ENCODE peak calls at places on chromosomes 13 and 19, in seven cellular contexts. One of them, this sample, is unnamed.

GRCh38 chr19:32388393-32388724 is 17.2 kb upstream of the DPY19L3 start:
- DNase-seq in neuronal stem cell: no peak
- DNase-seq in AG04450: no peak
- DNase-seq in stimulated activated CD4-positive, alpha-beta T cell treated with anti-CD3 and anti-CD28 coated beads, Interleukin-1b, Interleukin-23, amount 100 ng/mL, for 4 hours: no peak
- DNase-seq in right lobe of liver: no peak
- DNase-seq in Daoy: no peak
- DNase-seq in T-helper 17 cell: no peak
- DNase-seq in this sample: no peak

GRCh38 chr13:71864981-71865857 is 1.8 kb downstream of the DACH1 start:
- DNase-seq in neuronal stem cell: no peak
- DNase-seq in AG04450: no peak
- DNase-seq in stimulated activated CD4-positive, alpha-beta T cell treated with anti-CD3 and anti-CD28 coated beads, Interleukin-1b, Interleukin-23, amount 100 ng/mL, for 4 hours: no peak
- DNase-seq in right lobe of liver: peak
- DNase-seq in Daoy: no peak
- DNase-seq in T-helper 17 cell: no peak
- DNase-seq in this sample: no peak

GRCh38 chr19:16094360-16095070 is 17.2 kb upstream of the RAB8A start:
- DNase-seq in neuronal stem cell: no peak
- DNase-seq in AG04450: no peak
- DNase-seq in stimulated activated CD4-positive, alpha-beta T cell treated with anti-CD3 and anti-CD28 coated beads, Interleukin-1b, Interleukin-23, amount 100 ng/mL, for 4 hours: no peak
- DNase-seq in right lobe of liver: no peak
- DNase-seq in Daoy: no peak
- DNase-seq in T-helper 17 cell: no peak
- DNase-seq in this sample: no peak

GRCh38 chr13:113777311-113778260 is 18.6 kb downstream of the TMEM255B start:
- DNase-seq in neuronal stem cell: peak
- DNase-seq in AG04450: no peak
- DNase-seq in stimulated activated CD4-positive, alpha-beta T cell treated with anti-CD3 and anti-CD28 coated beads, Interleukin-1b, Interleukin-23, amount 100 ng/mL, for 4 hours: no peak
- DNase-seq in right lobe of liver: no peak
- DNase-seq in Daoy: no peak
- DNase-seq in T-helper 17 cell: no peak
- DNase-seq in this sample: peak

GRCh38 chr13:20400774-20401173 is 124.9 kb downstream of the CRYL1 start:
- DNase-seq in neuronal stem cell: no peak
- DNase-seq in AG04450: peak
- DNase-seq in stimulated activated CD4-positive, alpha-beta T cell treated with anti-CD3 and anti-CD28 coated beads, Interleukin-1b, Interleukin-23, amount 100 ng/mL, for 4 hours: no peak
- DNase-seq in right lobe of liver: no peak
- DNase-seq in Daoy: peak
- DNase-seq in T-helper 17 cell: no peak
- DNase-seq in this sample: peak

GRCh38 chr13:34303346-34303745 is 485.4 kb downstream of the RFC3 start:
- DNase-seq in neuronal stem cell: no peak
- DNase-seq in AG04450: no peak
- DNase-seq in stimulated activated CD4-positive, alpha-beta T cell treated with anti-CD3 and anti-CD28 coated beads, Interleukin-1b, Interleukin-23, amount 100 ng/mL, for 4 hours: no peak
- DNase-seq in right lobe of liver: no peak
- DNase-seq in Daoy: no peak
- DNase-seq in T-helper 17 cell: no peak
- DNase-seq in this sample: no peak

GRCh38 chr13:20566424-20566916 is 487 bp upstream of the IFT88 start:
- DNase-seq in neuronal stem cell: no peak
- DNase-seq in AG04450: peak
- DNase-seq in stimulated activated CD4-positive, alpha-beta T cell treated with anti-CD3 and anti-CD28 coated beads, Interleukin-1b, Interleukin-23, amount 100 ng/mL, for 4 hours: peak
- DNase-seq in right lobe of liver: no peak
- DNase-seq in Daoy: no peak
- DNase-seq in T-helper 17 cell: no peak
- DNase-seq in this sample: peak

GRCh38 chr19:8595651-8596050 is 14.9 kb downstream of the ADAMTS10 start:
- DNase-seq in neuronal stem cell: no peak
- DNase-seq in AG04450: no peak
- DNase-seq in stimulated activated CD4-positive, alpha-beta T cell treated with anti-CD3 and anti-CD28 coated beads, Interleukin-1b, Interleukin-23, amount 100 ng/mL, for 4 hours: no peak
- DNase-seq in right lobe of liver: no peak
- DNase-seq in Daoy: no peak
- DNase-seq in T-helper 17 cell: no peak
- DNase-seq in this sample: no peak

GRCh38 chr13:42000836-42001235 is 39.9 kb upstream of the VWA8 start:
- DNase-seq in neuronal stem cell: no peak
- DNase-seq in AG04450: no peak
- DNase-seq in stimulated activated CD4-positive, alpha-beta T cell treated with anti-CD3 and anti-CD28 coated beads, Interleukin-1b, Interleukin-23, amount 100 ng/mL, for 4 hours: no peak
- DNase-seq in right lobe of liver: no peak
- DNase-seq in Daoy: no peak
- DNase-seq in T-helper 17 cell: no peak
- DNase-seq in this sample: no peak

GRCh38 chr13:102040812-102041211 is 361.0 kb downstream of the FGF14 start:
- DNase-seq in neuronal stem cell: no peak
- DNase-seq in AG04450: no peak
- DNase-seq in stimulated activated CD4-positive, alpha-beta T cell treated with anti-CD3 and anti-CD28 coated beads, Interleukin-1b, Interleukin-23, amount 100 ng/mL, for 4 hours: no peak
- DNase-seq in right lobe of liver: no peak
- DNase-seq in Daoy: no peak
- DNase-seq in T-helper 17 cell: no peak
- DNase-seq in this sample: no peak

GRCh38 chr19:15466851-15467733 is 2.7 kb upstream of the RASAL3 start:
- DNase-seq in neuronal stem cell: no peak
- DNase-seq in AG04450: peak
- DNase-seq in stimulated activated CD4-positive, alpha-beta T cell treated with anti-CD3 and anti-CD28 coated beads, Interleukin-1b, Interleukin-23, amount 100 ng/mL, for 4 hours: peak
- DNase-seq in right lobe of liver: no peak
- DNase-seq in Daoy: peak
- DNase-seq in T-helper 17 cell: no peak
- DNase-seq in this sample: peak

GRCh38 chr13:77619655-77620054 is 77.8 kb upstream of the SLAIN1 start:
- DNase-seq in neuronal stem cell: no peak
- DNase-seq in AG04450: no peak
- DNase-seq in stimulated activated CD4-positive, alpha-beta T cell treated with anti-CD3 and anti-CD28 coated beads, Interleukin-1b, Interleukin-23, amount 100 ng/mL, for 4 hours: no peak
- DNase-seq in right lobe of liver: no peak
- DNase-seq in Daoy: no peak
- DNase-seq in T-helper 17 cell: no peak
- DNase-seq in this sample: no peak

GRCh38 chr19:3766520-3766919 is 4.0 kb downstream of the MRPL54 start:
- DNase-seq in neuronal stem cell: no peak
- DNase-seq in AG04450: no peak
- DNase-seq in stimulated activated CD4-positive, alpha-beta T cell treated with anti-CD3 and anti-CD28 coated beads, Interleukin-1b, Interleukin-23, amount 100 ng/mL, for 4 hours: no peak
- DNase-seq in right lobe of liver: no peak
- DNase-seq in Daoy: no peak
- DNase-seq in T-helper 17 cell: no peak
- DNase-seq in this sample: no peak

GRCh38 chr19:16394681-16395375 is 70.2 kb downstream of the KLF2 start:
- DNase-seq in neuronal stem cell: no peak
- DNase-seq in AG04450: no peak
- DNase-seq in stimulated activated CD4-positive, alpha-beta T cell treated with anti-CD3 and anti-CD28 coated beads, Interleukin-1b, Interleukin-23, amount 100 ng/mL, for 4 hours: no peak
- DNase-seq in right lobe of liver: no peak
- DNase-seq in Daoy: no peak
- DNase-seq in T-helper 17 cell: no peak
- DNase-seq in this sample: no peak

GRCh38 chr19:15249560-15249874 is 17.3 kb upstream of the EPHX3 start:
- DNase-seq in neuronal stem cell: no peak
- DNase-seq in AG04450: no peak
- DNase-seq in stimulated activated CD4-positive, alpha-beta T cell treated with anti-CD3 and anti-CD28 coated beads, Interleukin-1b, Interleukin-23, amount 100 ng/mL, for 4 hours: no peak
- DNase-seq in right lobe of liver: no peak
- DNase-seq in Daoy: no peak
- DNase-seq in T-helper 17 cell: no peak
- DNase-seq in this sample: no peak

GRCh38 chr13:112703935-112704633 is 14.2 kb downstream of the ATP11A start:
- DNase-seq in neuronal stem cell: no peak
- DNase-seq in AG04450: no peak
- DNase-seq in stimulated activated CD4-positive, alpha-beta T cell treated with anti-CD3 and anti-CD28 coated beads, Interleukin-1b, Interleukin-23, amount 100 ng/mL, for 4 hours: peak
- DNase-seq in right lobe of liver: no peak
- DNase-seq in Daoy: no peak
- DNase-seq in T-helper 17 cell: no peak
- DNase-seq in this sample: no peak

GRCh38 chr13:33560722-33561121 is 257.2 kb upstream of the RFC3 start:
- DNase-seq in neuronal stem cell: no peak
- DNase-seq in AG04450: no peak
- DNase-seq in stimulated activated CD4-positive, alpha-beta T cell treated with anti-CD3 and anti-CD28 coated beads, Interleukin-1b, Interleukin-23, amount 100 ng/mL, for 4 hours: no peak
- DNase-seq in right lobe of liver: no peak
- DNase-seq in Daoy: no peak
- DNase-seq in T-helper 17 cell: no peak
- DNase-seq in this sample: no peak

GRCh38 chr13:31050486-31051400 is 111.0 kb downstream of the HSPH1 start:
- DNase-seq in neuronal stem cell: no peak
- DNase-seq in AG04450: no peak
- DNase-seq in stimulated activated CD4-positive, alpha-beta T cell treated with anti-CD3 and anti-CD28 coated beads, Interleukin-1b, Interleukin-23, amount 100 ng/mL, for 4 hours: no peak
- DNase-seq in right lobe of liver: no peak
- DNase-seq in Daoy: no peak
- DNase-seq in T-helper 17 cell: no peak
- DNase-seq in this sample: no peak

GRCh38 chr13:101757446-101758039 is 305.1 kb downstream of the ITGBL1 start:
- DNase-seq in neuronal stem cell: no peak
- DNase-seq in AG04450: no peak
- DNase-seq in stimulated activated CD4-positive, alpha-beta T cell treated with anti-CD3 and anti-CD28 coated beads, Interleukin-1b, Interleukin-23, amount 100 ng/mL, for 4 hours: no peak
- DNase-seq in right lobe of liver: no peak
- DNase-seq in Daoy: peak
- DNase-seq in T-helper 17 cell: no peak
- DNase-seq in this sample: peak

GRCh38 chr19:38850976-38851621 is 1.3 kb upstream of the HNRNPL start:
- DNase-seq in neuronal stem cell: peak
- DNase-seq in AG04450: no peak
- DNase-seq in stimulated activated CD4-positive, alpha-beta T cell treated with anti-CD3 and anti-CD28 coated beads, Interleukin-1b, Interleukin-23, amount 100 ng/mL, for 4 hours: no peak
- DNase-seq in right lobe of liver: peak
- DNase-seq in Daoy: no peak
- DNase-seq in T-helper 17 cell: no peak
- DNase-seq in this sample: no peak

GRCh38 chr19:45911291-45911690 is 3.3 kb downstream of the NANOS2 start:
- DNase-seq in neuronal stem cell: no peak
- DNase-seq in AG04450: no peak
- DNase-seq in stimulated activated CD4-positive, alpha-beta T cell treated with anti-CD3 and anti-CD28 coated beads, Interleukin-1b, Interleukin-23, amount 100 ng/mL, for 4 hours: no peak
- DNase-seq in right lobe of liver: no peak
- DNase-seq in Daoy: no peak
- DNase-seq in T-helper 17 cell: no peak
- DNase-seq in this sample: no peak

GRCh38 chr13:66508153-66508909 is 721.8 kb downstream of the PCDH9 start:
- DNase-seq in neuronal stem cell: no peak
- DNase-seq in AG04450: no peak
- DNase-seq in stimulated activated CD4-positive, alpha-beta T cell treated with anti-CD3 and anti-CD28 coated beads, Interleukin-1b, Interleukin-23, amount 100 ng/mL, for 4 hours: no peak
- DNase-seq in right lobe of liver: no peak
- DNase-seq in Daoy: no peak
- DNase-seq in T-helper 17 cell: no peak
- DNase-seq in this sample: no peak

GRCh38 chr19:17867087-17867486 is 4.7 kb upstream of the SLC5A5 start:
- DNase-seq in neuronal stem cell: no peak
- DNase-seq in AG04450: no peak
- DNase-seq in stimulated activated CD4-positive, alpha-beta T cell treated with anti-CD3 and anti-CD28 coated beads, Interleukin-1b, Interleukin-23, amount 100 ng/mL, for 4 hours: no peak
- DNase-seq in right lobe of liver: no peak
- DNase-seq in Daoy: no peak
- DNase-seq in T-helper 17 cell: no peak
- DNase-seq in this sample: no peak

GRCh38 chr19:6723108-6723618 is 2.7 kb upstream of the C3 start:
- DNase-seq in neuronal stem cell: no peak
- DNase-seq in AG04450: no peak
- DNase-seq in stimulated activated CD4-positive, alpha-beta T cell treated with anti-CD3 and anti-CD28 coated beads, Interleukin-1b, Interleukin-23, amount 100 ng/mL, for 4 hours: no peak
- DNase-seq in right lobe of liver: peak
- DNase-seq in Daoy: no peak
- DNase-seq in T-helper 17 cell: no peak
- DNase-seq in this sample: no peak

GRCh38 chr13:94080527-94080926 is 399.0 kb downstream of the DCT start:
- DNase-seq in neuronal stem cell: no peak
- DNase-seq in AG04450: no peak
- DNase-seq in stimulated activated CD4-positive, alpha-beta T cell treated with anti-CD3 and anti-CD28 coated beads, Interleukin-1b, Interleukin-23, amount 100 ng/mL, for 4 hours: no peak
- DNase-seq in right lobe of liver: no peak
- DNase-seq in Daoy: no peak
- DNase-seq in T-helper 17 cell: no peak
- DNase-seq in this sample: no peak

GRCh38 chr13:74132768-74133656 is 1.2 kb downstream of the KLF12 start:
- DNase-seq in neuronal stem cell: peak
- DNase-seq in AG04450: no peak
- DNase-seq in stimulated activated CD4-positive, alpha-beta T cell treated with anti-CD3 and anti-CD28 coated beads, Interleukin-1b, Interleukin-23, amount 100 ng/mL, for 4 hours: no peak
- DNase-seq in right lobe of liver: peak
- DNase-seq in Daoy: no peak
- DNase-seq in T-helper 17 cell: peak
- DNase-seq in this sample: no peak

GRCh38 chr13:52070929-52071523 is 46.5 kb downstream of the UTP14C start:
- DNase-seq in neuronal stem cell: no peak
- DNase-seq in AG04450: no peak
- DNase-seq in stimulated activated CD4-positive, alpha-beta T cell treated with anti-CD3 and anti-CD28 coated beads, Interleukin-1b, Interleukin-23, amount 100 ng/mL, for 4 hours: no peak
- DNase-seq in right lobe of liver: no peak
- DNase-seq in Daoy: peak
- DNase-seq in T-helper 17 cell: no peak
- DNase-seq in this sample: peak

GRCh38 chr19:45687599-45687998 is 4.2 kb downstream of the SNRPD2 start:
- DNase-seq in neuronal stem cell: no peak
- DNase-seq in AG04450: no peak
- DNase-seq in stimulated activated CD4-positive, alpha-beta T cell treated with anti-CD3 and anti-CD28 coated beads, Interleukin-1b, Interleukin-23, amount 100 ng/mL, for 4 hours: no peak
- DNase-seq in right lobe of liver: no peak
- DNase-seq in Daoy: no peak
- DNase-seq in T-helper 17 cell: no peak
- DNase-seq in this sample: no peak

GRCh38 chr13:22499919-22500318 is 680.9 kb upstream of the SGCG start:
- DNase-seq in neuronal stem cell: no peak
- DNase-seq in AG04450: no peak
- DNase-seq in stimulated activated CD4-positive, alpha-beta T cell treated with anti-CD3 and anti-CD28 coated beads, Interleukin-1b, Interleukin-23, amount 100 ng/mL, for 4 hours: no peak
- DNase-seq in right lobe of liver: no peak
- DNase-seq in Daoy: no peak
- DNase-seq in T-helper 17 cell: no peak
- DNase-seq in this sample: no peak

GRCh38 chr13:99176309-99177276 is 24.1 kb upstream of the UBAC2 start:
- DNase-seq in neuronal stem cell: peak
- DNase-seq in AG04450: no peak
- DNase-seq in stimulated activated CD4-positive, alpha-beta T cell treated with anti-CD3 and anti-CD28 coated beads, Interleukin-1b, Interleukin-23, amount 100 ng/mL, for 4 hours: peak
- DNase-seq in right lobe of liver: peak
- DNase-seq in Daoy: peak
- DNase-seq in T-helper 17 cell: peak
- DNase-seq in this sample: peak

GRCh38 chr13:35190241-35190640 is 248.2 kb downstream of the NBEA start:
- DNase-seq in neuronal stem cell: no peak
- DNase-seq in AG04450: no peak
- DNase-seq in stimulated activated CD4-positive, alpha-beta T cell treated with anti-CD3 and anti-CD28 coated beads, Interleukin-1b, Interleukin-23, amount 100 ng/mL, for 4 hours: no peak
- DNase-seq in right lobe of liver: no peak
- DNase-seq in Daoy: no peak
- DNase-seq in T-helper 17 cell: no peak
- DNase-seq in this sample: no peak

GRCh38 chr13:44470623-44471562 is 97.3 kb downstream of the SERP2 start:
- DNase-seq in neuronal stem cell: no peak
- DNase-seq in AG04450: no peak
- DNase-seq in stimulated activated CD4-positive, alpha-beta T cell treated with anti-CD3 and anti-CD28 coated beads, Interleukin-1b, Interleukin-23, amount 100 ng/mL, for 4 hours: no peak
- DNase-seq in right lobe of liver: no peak
- DNase-seq in Daoy: peak
- DNase-seq in T-helper 17 cell: no peak
- DNase-seq in this sample: peak

GRCh38 chr13:106083620-106084350 is 451.7 kb downstream of the EFNB2 start:
- DNase-seq in neuronal stem cell: no peak
- DNase-seq in AG04450: no peak
- DNase-seq in stimulated activated CD4-positive, alpha-beta T cell treated with anti-CD3 and anti-CD28 coated beads, Interleukin-1b, Interleukin-23, amount 100 ng/mL, for 4 hours: no peak
- DNase-seq in right lobe of liver: no peak
- DNase-seq in Daoy: peak
- DNase-seq in T-helper 17 cell: no peak
- DNase-seq in this sample: peak

GRCh38 chr13:53007872-53008271 is 20.7 kb upstream of the OLFM4 start:
- DNase-seq in neuronal stem cell: no peak
- DNase-seq in AG04450: no peak
- DNase-seq in stimulated activated CD4-positive, alpha-beta T cell treated with anti-CD3 and anti-CD28 coated beads, Interleukin-1b, Interleukin-23, amount 100 ng/mL, for 4 hours: no peak
- DNase-seq in right lobe of liver: no peak
- DNase-seq in Daoy: no peak
- DNase-seq in T-helper 17 cell: no peak
- DNase-seq in this sample: no peak

GRCh38 chr13:61144834-61145593 is 270.6 kb downstream of the PCDH20 start:
- DNase-seq in neuronal stem cell: no peak
- DNase-seq in AG04450: no peak
- DNase-seq in stimulated activated CD4-positive, alpha-beta T cell treated with anti-CD3 and anti-CD28 coated beads, Interleukin-1b, Interleukin-23, amount 100 ng/mL, for 4 hours: no peak
- DNase-seq in right lobe of liver: no peak
- DNase-seq in Daoy: no peak
- DNase-seq in T-helper 17 cell: no peak
- DNase-seq in this sample: no peak

This sample was measured in RPMI7951.